ENCODE peak calls at places on chromosomes 4 and X, in six cellular contexts. O, N, D, G, S and Q are unnamed samples.

GRCh38 chr4:45987858-45988257 is 136.0 kb downstream of the GABRG1 start:
- DNase-seq in G (no peak), N (no peak), D (no peak), S (no peak), O (no peak), Q (no peak)

GRCh38 chr4:89248879-89249281 is 58.7 kb downstream of the GPRIN3 start:
- DNase-seq in N (no peak), S (no peak), D (no peak), G (no peak), O (no peak), Q (no peak)

GRCh38 chrX:3532571-3532970 is 180.9 kb downstream of the PRKX start:
- DNase-seq in D (no peak), N (no peak), O (no peak), G (no peak), S (no peak), Q (no peak)

GRCh38 chr4:110742148-110742547 is 119.3 kb upstream of the PITX2 start:
- DNase-seq in O (peak; percentile 26), G (no peak), N (no peak), S (no peak), D (no peak), Q (no peak)

GRCh38 chr4:126544276-126544675 is 1088.5 kb upstream of the INTU start:
- DNase-seq in G (no peak), S (no peak), O (no peak), D (no peak), N (no peak), Q (no peak)

GRCh38 chr4:94641702-94642560 is 115.8 kb upstream of the BMPR1B start:
- DNase-seq in O (no peak), N (no peak), S (no peak), G (no peak), D (no peak), Q (no peak)

GRCh38 chr4:38371391-38371851 is 292.6 kb upstream of the KLF3 start:
- DNase-seq in S (no peak), O (no peak), G (no peak), N (no peak), D (no peak), Q (no peak)

GRCh38 chrX:57641338-57641737 is 38.7 kb downstream of the NLRP2B start:
- DNase-seq in O (no peak), D (no peak), G (no peak), S (no peak), N (no peak), Q (no peak)

GRCh38 chr4:153507679-153508073 is 41.5 kb downstream of the TMEM131L start:
- DNase-seq in N (no peak), G (no peak), O (no peak), D (no peak), S (no peak), Q (no peak)